ENCODE peak calls at places on chromosomes 1 and 21, in seven cellular contexts. B is BE2C, E is SK-N-SH, C is nephron progenitor cell, O is fibroblast of lung, K is endothelial cell, M is body of pancreas. J is an unnamed sample.

GRCh38 chr1:41383094-41383852 is 22.0 kb downstream of the FOXO6 start:
- DNase-seq in C (peak; percentile 46), B (no peak), K (no peak), M (no peak), E (no peak), O (peak; percentile 48), J (no peak)

GRCh38 chr1:211741116-211741515 is 65.7 kb upstream of the NEK2 start:
- DNase-seq in B (no peak), O (no peak), K (no peak), M (no peak), E (no peak), C (no peak), J (no peak)

GRCh38 chr1:77686784-77687518 is 4.5 kb upstream of the ZZZ3 start:
- DNase-seq in B (no peak), E (no peak), K (peak; percentile 15), C (no peak), O (no peak), M (no peak), J (no peak)

GRCh38 chr1:170273556-170274501 is 128.1 kb downstream of the NTMT2 start:
- DNase-seq in K (no peak), O (no peak), C (no peak), B (no peak), M (peak; percentile 29), E (no peak), J (no peak)

GRCh38 chr1:113784104-113784779 is 25.0 kb upstream of the PHTF1 start:
- DNase-seq in O (no peak), E (no peak), M (no peak), B (no peak), K (no peak), C (no peak), J (no peak)

GRCh38 chr1:44842763-44843655 is at the start of gene PTCH2:
- DNase-seq in O (peak; percentile 66), E (peak; percentile 98), C (peak; percentile 96), K (peak; percentile 72), M (peak; percentile 60), B (peak; percentile 88), J (peak; percentile 53)

GRCh38 chr1:100862591-100862990 is 32.1 kb downstream of the EXTL2 start:
- DNase-seq in K (no peak), C (no peak), B (no peak), O (peak; percentile 43), E (no peak), M (no peak), J (no peak)

GRCh38 chr1:175089319-175089718 is 21.7 kb downstream of the TNN start:
- DNase-seq in C (peak; percentile 24), O (no peak), M (no peak), K (no peak), B (peak; percentile 78), E (no peak), J (no peak)

GRCh38 chr21:46098303-46099141 is 610 bp downstream of the COL6A2 start:
- DNase-seq in M (no peak), C (peak; percentile 47), E (peak; percentile 86), K (peak; percentile 31), O (no peak), B (no peak), J (peak; percentile 20)

GRCh38 chr1:202578001-202578500 is 132.2 kb downstream of the SYT2 start:
- DNase-seq in B (no peak), E (no peak), C (no peak), O (peak; percentile 93), K (no peak), M (no peak), J (no peak)

GRCh38 chr1:88013485-88013884 is 670.6 kb upstream of the PKN2 start:
- DNase-seq in K (no peak), C (no peak), M (no peak), E (no peak), B (no peak), O (no peak), J (no peak)

GRCh38 chr1:161915051-161915503 is 108.6 kb downstream of the OLFML2B start:
- DNase-seq in B (no peak), E (no peak), M (no peak), O (no peak), C (no peak), K (no peak), J (no peak)

GRCh38 chr1:109788695-109789521 is 25.2 kb upstream of the EPS8L3 start:
- DNase-seq in M (no peak), K (peak; percentile 35), B (no peak), E (peak; percentile 66), C (no peak), O (no peak), J (peak; percentile 24)

GRCh38 chr1:24535021-24535424 is 20.9 kb upstream of the NCMAP start:
- DNase-seq in B (no peak), C (no peak), M (no peak), K (no peak), O (no peak), E (no peak), J (peak; percentile 31)

GRCh38 chr1:227942021-227942715 is 5.6 kb downstream of the WNT9A start:
- DNase-seq in C (peak; percentile 52), K (peak; percentile 13), M (no peak), B (peak; percentile 32), E (peak; percentile 49), O (no peak), J (peak; percentile 23)

GRCh38 chr1:58992643-58993042 is 208.8 kb upstream of the JUN start:
- DNase-seq in E (no peak), B (no peak), K (no peak), O (no peak), M (no peak), C (no peak), J (no peak)

GRCh38 chr1:243582321-243582720 is 267.7 kb downstream of the AKT3 start:
- DNase-seq in E (no peak), M (no peak), K (no peak), O (peak; percentile 35), B (no peak), C (no peak), J (no peak)

GRCh38 chr1:229538945-229539344 is 19.6 kb downstream of the ABCB10 start:
- DNase-seq in E (no peak), C (no peak), O (no peak), B (no peak), M (no peak), K (no peak), J (no peak)

GRCh38 chr21:41869771-41870170 is 9.4 kb downstream of the PRDM15 start:
- DNase-seq in C (no peak), M (no peak), E (no peak), B (no peak), K (no peak), O (no peak), J (no peak)

GRCh38 chr1:145706282-145706681 is 886 bp downstream of the PDZK1 start:
- DNase-seq in E (no peak), B (no peak), C (no peak), M (no peak), K (no peak), O (no peak), J (no peak)

GRCh38 chr1:113617438-113618141 is 141.7 kb downstream of the PHTF1 start:
- DNase-seq in C (no peak), K (no peak), E (no peak), B (no peak), M (no peak), O (peak; percentile 5), J (no peak)

GRCh38 chr1:5939268-5940060 is 52.8 kb downstream of the NPHP4 start:
- DNase-seq in C (no peak), O (no peak), K (no peak), E (no peak), M (no peak), B (no peak), J (peak; percentile 22)

DNA sequence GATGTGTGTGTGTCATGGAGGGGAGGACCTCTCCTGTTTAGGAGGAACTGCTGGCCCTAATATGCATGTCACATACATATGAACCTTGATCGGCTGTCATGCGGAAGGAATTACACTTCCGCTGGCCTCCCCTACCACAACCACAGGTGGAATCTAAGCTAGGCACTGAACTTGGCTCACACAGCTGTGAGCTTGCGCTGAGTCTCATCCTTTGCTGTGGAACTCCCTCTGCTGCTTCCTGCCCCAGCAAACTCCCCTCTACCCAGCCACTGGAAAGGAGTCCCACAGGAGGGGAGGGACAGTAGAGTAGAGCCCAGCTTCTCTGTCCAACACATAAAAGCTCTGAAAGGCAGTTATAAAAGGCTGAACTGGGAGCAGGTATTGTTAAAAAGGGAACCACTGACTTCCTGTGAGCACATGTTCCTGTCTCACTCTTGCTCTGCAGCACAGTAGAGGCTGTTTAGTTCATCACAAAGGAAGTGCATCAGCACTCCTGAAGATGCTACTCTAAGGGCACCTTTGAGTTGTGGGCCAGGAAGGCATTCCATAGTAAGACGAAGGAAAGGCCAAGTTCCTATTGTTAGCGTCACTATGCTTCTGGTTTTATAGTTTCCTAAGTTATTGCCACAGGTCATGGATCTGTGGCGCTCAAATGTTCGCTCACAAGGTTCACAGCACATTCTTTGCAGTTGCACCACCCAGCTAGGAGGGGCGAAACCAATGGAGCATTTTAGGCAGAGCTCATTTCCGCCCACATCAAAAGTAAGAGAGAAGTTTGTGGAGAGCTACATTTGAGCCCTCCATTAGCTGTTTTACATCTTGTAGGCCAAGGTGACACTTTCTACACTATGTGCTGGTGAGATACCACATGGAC is 17.7 kb upstream of the PTPRC start:
- DNase-seq in E (no peak), O (no peak), K (no peak), C (no peak), M (peak; percentile 8), B (no peak), J (no peak)
- TF ChIP-seq CTCF in E (no peak), O (no peak), K (no peak), C (no peak), M (no peak), B (no peak), J (no peak)

GRCh38 chr1:46445773-46446256 is 43.8 kb upstream of the DMBX1 start:
- DNase-seq in E (no peak), C (no peak), K (no peak), M (no peak), O (no peak), B (no peak), J (no peak)
- TF ChIP-seq CTCF in E (no peak), C (no peak), K (no peak), M (no peak), O (no peak), B (peak; percentile 12), J (no peak)

GRCh38 chr1:218369688-218370511 is 24.8 kb downstream of the TGFB2 start:
- DNase-seq in K (no peak), C (no peak), O (peak; percentile 65), B (no peak), E (no peak), M (no peak), J (no peak)

GRCh38 chr1:218374401-218374848 is 29.3 kb downstream of the TGFB2 start:
- DNase-seq in B (no peak), C (no peak), M (no peak), O (no peak), E (no peak), K (no peak), J (no peak)

GRCh38 chr1:218368686-218369085 is 23.6 kb downstream of the TGFB2 start:
- DNase-seq in B (no peak), E (no peak), C (no peak), K (no peak), O (no peak), M (no peak), J (no peak)

GRCh38 chr1:218374972-218375371 is 29.8 kb downstream of the TGFB2 start:
- DNase-seq in O (no peak), M (no peak), E (no peak), K (no peak), C (no peak), B (no peak), J (no peak)

GRCh38 chr1:218371927-218372672 is 27.0 kb downstream of the TGFB2 start:
- DNase-seq in B (no peak), M (peak; percentile 40), K (no peak), O (peak; percentile 87), E (no peak), C (no peak), J (no peak)
- TF ChIP-seq CTCF in B (no peak), M (no peak), K (no peak), O (no peak), E (no peak), C (no peak), J (no peak)

GRCh38 chr21:31609081-31609480 is 50.4 kb upstream of the SOD1 start:
- DNase-seq in O (peak; percentile 22), B (no peak), C (no peak), E (no peak), K (no peak), M (no peak), J (no peak)
- TF ChIP-seq CTCF in O (no peak), B (peak; percentile 6), C (no peak), E (no peak), K (no peak), M (no peak), J (no peak)